ENCODE peak calls at places on chromosomes 13 and 19, in nine cellular contexts. S is cardiac fibroblast; F is WTC11; T is A549; V is MM.1S; B is breast epithelium; C is CD8-positive, alpha-beta T cell; I is colonic mucosa; D is kidney. J is an unnamed sample.
A peak's percentile ranks its signal among the peaks of the same experiment; 100 is the strongest.

GRCh38 chr19:55091126-55091910 is 15.6 kb downstream of the EPS8L1 start:
- DNase-seq in S (no peak), V (no peak), B (no peak), I (no peak), C (no peak), F (no peak), T (no peak), D (peak; percentile 64), J (no peak)

GRCh38 chr19:45817010-45817724 is 2.1 kb upstream of the RSPH6A start:
- DNase-seq in F (peak; percentile 100), V (peak; percentile 94), S (peak; percentile 96), T (peak; percentile 96), C (peak; percentile 99), B (peak; percentile 90), I (peak; percentile 97), D (peak; percentile 97), J (peak; percentile 93)

GRCh38 chr19:30731596-30731995 is 359.4 kb downstream of the ZNF536 start:
- DNase-seq in T (no peak), I (no peak), V (no peak), S (no peak), B (no peak), D (no peak), C (no peak), F (no peak), J (no peak)

GRCh38 chr13:41028051-41028450 is 8.9 kb upstream of the ELF1 start:
- DNase-seq in C (no peak), F (no peak), D (no peak), T (no peak), V (no peak), I (no peak), B (no peak), S (no peak), J (no peak)

GRCh38 chr13:113785051-113786010 is 26.3 kb downstream of the TMEM255B start:
- DNase-seq in C (no peak), F (no peak), S (peak; percentile 34), V (peak; percentile 78), T (no peak), I (no peak), B (no peak), D (no peak), J (peak; percentile 95)

GRCh38 chr13:24271611-24272451 is 37.5 kb upstream of the C1QTNF9 start:
- DNase-seq in S (peak; percentile 87), I (peak; percentile 78), F (no peak), D (peak; percentile 93), C (peak; percentile 70), T (no peak), V (no peak), B (peak; percentile 24), J (peak; percentile 46)

GRCh38 chr19:15287496-15287895 is 44.8 kb downstream of the BRD4 start:
- DNase-seq in S (no peak), D (no peak), F (no peak), T (no peak), B (no peak), C (no peak), I (no peak), V (peak; percentile 57), J (no peak)

GRCh38 chr13:26051231-26052135 is at the start of gene SHISA2:
- DNase-seq in F (peak; percentile 77), I (peak; percentile 18), D (peak; percentile 80), B (no peak), V (peak; percentile 56), T (peak; percentile 14), C (peak; percentile 61), S (peak; percentile 75), J (peak; percentile 53)

GRCh38 chr13:105991622-105992254 is 543.7 kb downstream of the EFNB2 start:
- DNase-seq in C (no peak), B (peak; percentile 95), F (no peak), I (no peak), T (peak; percentile 30), V (no peak), D (no peak), S (peak; percentile 66), J (peak; percentile 99)

GRCh38 chr19:38055040-38055439 is 148.0 kb downstream of the SIPA1L3 start:
- DNase-seq in F (no peak), D (no peak), B (no peak), T (no peak), I (no peak), C (no peak), V (no peak), S (no peak), J (no peak)

GRCh38 chr13:40181203-40181845 is 485.1 kb downstream of the FOXO1 start:
- DNase-seq in B (no peak), V (no peak), I (no peak), F (no peak), S (peak; percentile 91), D (no peak), C (no peak), T (peak; percentile 42), J (peak; percentile 60)

GRCh38 chr19:10091370-10091687 is 5.2 kb downstream of the SHFL start:
- DNase-seq in S (no peak), V (no peak), C (no peak), I (no peak), F (no peak), B (no peak), D (peak; percentile 80), T (no peak), J (no peak)

GRCh38 chr13:30926781-30927180 is 5.7 kb upstream of the TEX26 start:
- DNase-seq in C (no peak), S (no peak), T (no peak), D (no peak), F (no peak), I (no peak), B (no peak), V (no peak), J (no peak)

GRCh38 chr13:35684432-35684831 is 207.9 kb upstream of the MAB21L1 start:
- DNase-seq in B (no peak), F (no peak), D (no peak), C (no peak), V (no peak), I (no peak), S (no peak), T (no peak), J (no peak)

GRCh38 chr13:50636007-50636704 is 207.3 kb downstream of the DLEU7 start:
- DNase-seq in B (no peak), F (peak; percentile 55), S (peak; percentile 43), I (no peak), C (no peak), T (no peak), D (no peak), V (no peak), J (no peak)

GRCh38 chr19:41697198-41697855 is 9.3 kb upstream of the CEACAM7 start:
- DNase-seq in B (no peak), I (peak; percentile 16), S (no peak), D (no peak), C (no peak), V (no peak), F (no peak), T (no peak), J (no peak)

GRCh38 chr19:9308091-9308490 is 1.5 kb downstream of the ZNF699 start:
- DNase-seq in T (no peak), B (no peak), I (no peak), F (no peak), D (no peak), S (no peak), V (no peak), C (no peak), J (no peak)

GRCh38 chr13:107203146-107203847 is 635.4 kb upstream of the ARGLU1 start:
- DNase-seq in D (no peak), F (peak; percentile 43), T (peak; percentile 29), B (no peak), V (no peak), C (no peak), S (peak; percentile 28), I (no peak), J (peak; percentile 30)

GRCh38 chr19:16338470-16339360 is 14.1 kb downstream of the KLF2 start:
- DNase-seq in C (peak; percentile 55), T (peak; percentile 72), F (no peak), V (no peak), S (peak; percentile 90), D (peak; percentile 79), I (no peak), B (peak; percentile 49), J (peak; percentile 74)

GRCh38 chr19:4345656-4346383 is 2.5 kb downstream of the MPND start:
- DNase-seq in B (no peak), I (no peak), V (no peak), T (no peak), D (no peak), C (no peak), S (no peak), F (no peak), J (no peak)

GRCh38 chr19:17332677-17333581 is 1.7 kb downstream of the ANO8 start:
- DNase-seq in D (no peak), F (peak; percentile 90), B (no peak), V (peak; percentile 37), C (peak; percentile 28), I (no peak), S (peak; percentile 59), T (peak; percentile 90), J (peak; percentile 60)

GRCh38 chr13:34567558-34567957 is 374.5 kb upstream of the NBEA start:
- DNase-seq in F (no peak), T (no peak), C (no peak), V (no peak), I (no peak), S (no peak), B (no peak), D (no peak), J (no peak)

GRCh38 chr13:45215392-45216077 is 14.7 kb upstream of the KCTD4 start:
- DNase-seq in I (no peak), V (no peak), C (no peak), S (no peak), T (no peak), B (no peak), D (no peak), F (no peak), J (no peak)

GRCh38 chr19:2611483-2612464 is 90.7 kb downstream of the GNG7 start:
- DNase-seq in S (no peak), F (no peak), B (no peak), I (no peak), V (no peak), C (no peak), T (no peak), D (peak; percentile 64), J (no peak)
- TF ChIP-seq CTCF in S (no peak), F (peak; percentile 6), B (no peak), I (peak; percentile 10), V (peak; percentile 10), C (peak; percentile 39), T (no peak), D (no peak), J (no peak)

GRCh38 chr13:47004022-47004421 is 107.2 kb upstream of the HTR2A start:
- DNase-seq in V (no peak), B (no peak), F (no peak), I (no peak), D (no peak), T (no peak), S (peak; percentile 31), C (no peak), J (peak; percentile 5)
- TF ChIP-seq CTCF in V (no peak), B (no peak), F (no peak), I (no peak), D (no peak), T (no peak), S (no peak), C (no peak), J (no peak)

GRCh38 chr13:103772576-103772975 is 706.4 kb upstream of the SLC10A2 start:
- DNase-seq in V (no peak), T (peak; percentile 12), S (no peak), F (peak; percentile 15), B (no peak), D (no peak), C (no peak), I (no peak), J (no peak)
- TF ChIP-seq CTCF in V (no peak), T (peak; percentile 19), S (no peak), F (peak; percentile 28), B (no peak), D (no peak), C (no peak), I (no peak), J (no peak)

GRCh38 chr19:49210108-49210900 is 52.7 kb downstream of the TRPM4 start:
- DNase-seq in D (peak; percentile 74), C (peak; percentile 32), V (no peak), T (peak; percentile 69), B (no peak), S (no peak), I (peak; percentile 35), F (peak; percentile 96), J (peak; percentile 17)
- TF ChIP-seq CTCF in D (no peak), C (no peak), V (no peak), T (no peak), B (no peak), S (no peak), I (no peak), F (no peak), J (no peak)

J was measured in MCF 10A.